ENCODE peak calls at places on chromosomes 11 and 22, in six cellular contexts. W is posterior vena cava, Y is endothelial cell, X is AG04449, J is KBM-7, Q is IMR-90. U is an unnamed sample.

GRCh38 chr11:35622070-35622469 is 3.8 kb downstream of the FJX1 start:
- DNase-seq in Q (peak), Y (no peak), X (no peak), W (no peak), J (no peak), U (no peak)

GRCh38 chr22:30859714-30860095 is 108.9 kb downstream of the MORC2 start:
- DNase-seq in X (no peak), J (no peak), Q (no peak), W (peak), Y (no peak), U (no peak)

GRCh38 chr11:85772700-85773099 is 38.2 kb downstream of the SYTL2 start:
- DNase-seq in Q (peak), J (no peak), W (no peak), Y (no peak), X (peak), U (no peak)

GRCh38 chr22:33188316-33188715 is 130.1 kb upstream of the SYN3 start:
- DNase-seq in X (no peak), Y (no peak), Q (no peak), J (no peak), W (no peak), U (no peak)

GRCh38 chr22:26045855-26046254 is 123.4 kb upstream of the SEZ6L start:
- DNase-seq in Q (no peak), X (no peak), J (no peak), W (no peak), Y (no peak), U (no peak)

GRCh38 chr22:41917906-41918791 is 3.3 kb upstream of the SHISA8 start:
- DNase-seq in Y (peak), Q (peak), X (no peak), J (peak), W (peak), U (no peak)

GRCh38 chr22:22371031-22371541 is 126.5 kb downstream of the VPREB1 start:
- DNase-seq in Q (no peak), Y (no peak), X (no peak), W (no peak), J (no peak), U (no peak)

GRCh38 chr11:115360186-115360824 is 143.9 kb downstream of the CADM1 start:
- DNase-seq in X (no peak), Q (peak), W (no peak), J (no peak), Y (no peak), U (no peak)

GRCh38 chr22:22442928-22443709 is 65.4 kb downstream of the ZNF280B start:
- DNase-seq in J (no peak), Y (no peak), X (no peak), Q (no peak), W (no peak), U (no peak)

GRCh38 chr11:45855308-45855707 is 8.0 kb downstream of the CRY2 start:
- DNase-seq in J (no peak), W (no peak), Y (no peak), Q (no peak), X (no peak), U (no peak)

GRCh38 chr11:75644370-75644769 is 24.5 kb downstream of the MAP6 start:
- DNase-seq in X (no peak), J (no peak), Y (no peak), W (no peak), Q (no peak), U (no peak)